ENCODE peak calls at places on chromosomes 5 and 9, in four cellular contexts. T is HuH-7.5, M is left cardiac atrium, W is heart right ventricle. R is an unnamed sample.

GRCh38 chr5:17343675-17344074 is 126.2 kb downstream of the BASP1 start:
- DNase-seq in M (no peak), T (no peak), W (no peak), R (peak; percentile 62)

GRCh38 chr5:71880531-71880930 is 161.5 kb downstream of the CARTPT start:
- DNase-seq in W (no peak), T (no peak), M (no peak), R (no peak)

GRCh38 chr9:110241491-110242321 is 14.6 kb downstream of the TXN start:
- DNase-seq in W (no peak), T (no peak), M (no peak), R (no peak)

GRCh38 chr9:82127993-82128710 is 139.6 kb downstream of the SPATA31D1 start:
- DNase-seq in M (no peak), T (no peak), W (no peak), R (peak; percentile 56)

GRCh38 chr9:136138566-136138965 is 19.9 kb upstream of the TMEM250 start:
- DNase-seq in T (peak; percentile 83), W (no peak), M (no peak), R (peak; percentile 45)

GRCh38 chr9:120326076-120326693 is 253.8 kb downstream of the CDK5RAP2 start:
- DNase-seq in T (no peak), W (no peak), M (no peak), R (no peak)

GRCh38 chr9:18888241-18888794 is 144.7 kb downstream of the SAXO1 start:
- DNase-seq in W (peak; percentile 25), T (no peak), M (no peak), R (no peak)

GRCh38 chr9:129458155-129458661 is 162.7 kb downstream of the C9orf50 start:
- DNase-seq in W (peak; percentile 45), T (no peak), M (peak; percentile 54), R (peak; percentile 54)

GRCh38 chr5:174283176-174283575 is 237.7 kb downstream of the NSG2 start:
- DNase-seq in M (no peak), T (no peak), W (no peak), R (no peak)

GRCh38 chr9:75588808-75589207 is 301.7 kb upstream of the PCSK5 start:
- DNase-seq in W (no peak), M (no peak), T (no peak), R (peak; percentile 6)

GRCh38 chr5:35129276-35129675 is 81.5 kb upstream of the AGXT2 start:
- DNase-seq in W (no peak), T (no peak), M (no peak), R (no peak)

GRCh38 chr5:39187873-39188731 is 31.3 kb downstream of the FYB1 start:
- DNase-seq in M (no peak), W (no peak), T (no peak), R (no peak)

GRCh38 chr5:51860532-51861018 is 477.3 kb downstream of the ISL1 start:
- DNase-seq in M (no peak), W (no peak), T (no peak), R (no peak)

GRCh38 chr5:73370620-73371583 is 77.7 kb downstream of the FOXD1 start:
- DNase-seq in M (no peak), W (no peak), T (no peak), R (no peak)

GRCh38 chr5:122253794-122254193 is 58.2 kb upstream of the SNCAIP start:
- DNase-seq in M (no peak), T (no peak), W (no peak), R (no peak)

GRCh38 chr5:146340260-146341081 is 1.8 kb downstream of the POU4F3 start:
- DNase-seq in M (peak; percentile 68), T (peak; percentile 73), W (peak; percentile 63), R (peak; percentile 47)

GRCh38 chr5:159048298-159048697 is 51.4 kb downstream of the EBF1 start:
- DNase-seq in W (no peak), M (no peak), T (no peak), R (no peak)

GRCh38 chr9:133151041-133151440 is 12.7 kb downstream of the GBGT1 start:
- DNase-seq in M (no peak), W (no peak), T (no peak), R (no peak)

GRCh38 chr9:129597355-129598088 is 23.4 kb downstream of the C9orf50 start:
- DNase-seq in W (peak; percentile 62), M (peak; percentile 78), T (peak; percentile 54), R (peak; percentile 41)

GRCh38 chr5:111782171-111782570 is 25.2 kb upstream of the NREP start:
- DNase-seq in W (no peak), M (no peak), T (no peak), R (no peak)

GRCh38 chr9:124800306-124801259 is 23.6 kb downstream of the OLFML2A start:
- DNase-seq in W (peak; percentile 76), M (peak; percentile 50), T (no peak), R (peak; percentile 51)

GRCh38 chr5:115838885-115839518 is 2.4 kb downstream of the ATG12 start:
- DNase-seq in W (no peak), M (no peak), T (no peak), R (peak; percentile 78)

GRCh38 chr9:127667127-127667844 is 39.5 kb upstream of the CFAP157 start:
- DNase-seq in W (no peak), T (no peak), M (no peak), R (no peak)

GRCh38 chr9:14155237-14155636 is 158.7 kb downstream of the NFIB start:
- DNase-seq in M (no peak), T (no peak), W (no peak), R (no peak)

GRCh38 chr5:96177303-96177869 is 215.7 kb upstream of the ELL2 start:
- DNase-seq in M (no peak), T (no peak), W (no peak), R (peak; percentile 77)

GRCh38 chr5:154723740-154724505 is 31.3 kb upstream of the LARP1 start:
- DNase-seq in T (no peak), W (no peak), M (no peak), R (no peak)

GRCh38 chr9:9949948-9950347 is 662.9 kb downstream of the PTPRD start:
- DNase-seq in W (no peak), M (no peak), T (no peak), R (no peak)

GRCh38 chr9:93191354-93191660 is 7.4 kb downstream of the WNK2 start:
- DNase-seq in W (no peak), T (no peak), M (no peak), R (no peak)

GRCh38 chr9:99352786-99353185 is 130.7 kb downstream of the SEC61B start:
- DNase-seq in T (no peak), W (no peak), M (no peak), R (no peak)